ENCODE peak calls at places on chromosomes 1 and 21, in five cellular contexts. C is SK-N-SH, G is stomach, Q is HepG2, N is upper lobe of left lung. D is an unnamed sample.

GRCh38 chr1:213061263-213061662 is 10.2 kb downstream of the RPS6KC1 start:
- DNase-seq in C (no peak), G (no peak), Q (no peak), N (no peak), D (no peak)

GRCh38 chr1:68495968-68496679 is 758 bp downstream of the DEPDC1 start:
- DNase-seq in C (peak; percentile 23), G (no peak), Q (peak; percentile 10), N (no peak), D (no peak)

GRCh38 chr1:245710961-245711903 is 556.4 kb downstream of the KIF26B start:
- DNase-seq in C (no peak), G (no peak), Q (no peak), N (peak; percentile 22), D (no peak)

GRCh38 chr1:244757091-244757939 is 78.1 kb upstream of the COX20 start:
- DNase-seq in C (no peak), G (peak; percentile 40), Q (no peak), N (peak; percentile 74), D (no peak)

GRCh38 chr1:4312024-4312423 is 342.4 kb upstream of the AJAP1 start:
- DNase-seq in C (no peak), G (no peak), Q (no peak), N (no peak), D (no peak)

GRCh38 chr1:170881268-170882265 is 53.8 kb upstream of the MROH9 start:
- DNase-seq in C (no peak), G (no peak), Q (no peak), N (no peak), D (no peak)

GRCh38 chr1:19336543-19336942 is 24.4 kb downstream of the SLC66A1 start:
- DNase-seq in C (no peak), G (no peak), Q (no peak), N (no peak), D (no peak)

GRCh38 chr1:33872275-33872674 is 8.4 kb downstream of the HMGB4 start:
- DNase-seq in C (no peak), G (no peak), Q (no peak), N (no peak), D (no peak)

GRCh38 chr1:204493145-204493881 is 1.3 kb downstream of the PIK3C2B start:
- DNase-seq in C (peak; percentile 61), G (peak; percentile 91), Q (peak; percentile 73), N (no peak), D (peak; percentile 90)

GRCh38 chr1:177355575-177355974 is 184.8 kb downstream of the BRINP2 start:
- DNase-seq in C (peak; percentile 41), G (peak; percentile 27), Q (peak; percentile 3), N (no peak), D (peak; percentile 21)

GRCh38 chr1:15684468-15685283 is 556 bp downstream of the PLEKHM2 start:
- DNase-seq in C (peak; percentile 87), G (peak; percentile 51), Q (no peak), N (peak; percentile 90), D (peak; percentile 47)

GRCh38 chr21:38768385-38769071 is 37.2 kb upstream of the ETS2 start:
- DNase-seq in C (no peak), G (no peak), Q (no peak), N (no peak), D (no peak)

GRCh38 chr21:17738171-17738953 is 80.8 kb downstream of the C21orf91 start:
- DNase-seq in C (no peak), G (peak; percentile 51), Q (no peak), N (no peak), D (peak; percentile 18)

GRCh38 chr1:107750364-107750959 is 214.5 kb downstream of the VAV3 start:
- DNase-seq in C (peak; percentile 60), G (peak; percentile 69), Q (peak; percentile 65), N (no peak), D (peak; percentile 80)

GRCh38 chr1:203287109-203287893 is 18.0 kb upstream of the BTG2 start:
- DNase-seq in C (no peak), G (peak; percentile 58), Q (no peak), N (peak; percentile 87), D (peak; percentile 82)

GRCh38 chr1:105914403-105914802 is 1142.1 kb upstream of the PRMT6 start:
- DNase-seq in C (no peak), G (no peak), Q (no peak), N (peak; percentile 8), D (no peak)

GRCh38 chr1:206690516-206690915 is 5.8 kb downstream of the MAPKAPK2 start:
- DNase-seq in C (no peak), G (peak; percentile 71), Q (no peak), N (no peak), D (no peak)

GRCh38 chr1:185138146-185138545 is 18.6 kb downstream of the TRMT1L start:
- DNase-seq in C (no peak), G (no peak), Q (no peak), N (no peak), D (no peak)

GRCh38 chr1:173112129-173112528 is 61.4 kb upstream of the TNFSF18 start:
- DNase-seq in C (no peak), G (no peak), Q (no peak), N (no peak), D (no peak)

GRCh38 chr1:86247553-86248279 is 91.1 kb upstream of the COL24A1 start:
- DNase-seq in C (no peak), G (no peak), Q (no peak), N (no peak), D (no peak)

GRCh38 chr1:161113915-161114314 is 3.9 kb downstream of the PFDN2 start:
- DNase-seq in C (no peak), G (no peak), Q (no peak), N (no peak), D (no peak)

GRCh38 chr1:61853545-61853944 is 111.3 kb downstream of the PATJ start:
- DNase-seq in C (peak; percentile 31), G (no peak), Q (no peak), N (no peak), D (no peak)

GRCh38 chr1:180094705-180095280 is 59.9 kb upstream of the QSOX1 start:
- DNase-seq in C (no peak), G (no peak), Q (no peak), N (no peak), D (no peak)

GRCh38 chr1:58975888-58976287 is 192.0 kb upstream of the JUN start:
- DNase-seq in C (no peak), G (no peak), Q (no peak), N (no peak), D (no peak)

GRCh38 chr1:31936278-31936965 is 1.7 kb downstream of the PTP4A2 start:
- DNase-seq in C (no peak), G (no peak), Q (no peak), N (no peak), D (no peak)

GRCh38 chr1:101733340-101733739 is 263.4 kb downstream of the OLFM3 start:
- DNase-seq in C (no peak), G (no peak), Q (peak; percentile 55), N (no peak), D (no peak)

GRCh38 chr1:201468844-201469644 is at the start of gene PHLDA3:
- DNase-seq in C (peak; percentile 93), G (peak; percentile 79), Q (peak; percentile 66), N (peak; percentile 97), D (peak; percentile 81)

GRCh38 chr21:43659136-43660000 is at the start of the genes HSF2BP and RRP1B:
- DNase-seq in C (peak; percentile 97), G (peak; percentile 88), Q (peak; percentile 65), N (peak; percentile 98), D (peak; percentile 86)

GRCh38 chr1:228364068-228364705 is 42.4 kb downstream of the TRIM11 start:
- DNase-seq in C (no peak), G (no peak), Q (no peak), N (peak; percentile 51), D (no peak)

GRCh38 chr1:71351438-71351837 is 270.6 kb upstream of the ZRANB2 start:
- DNase-seq in C (no peak), G (no peak), Q (no peak), N (no peak), D (no peak)

GRCh38 chr1:20830378-20830777 is 43.3 kb upstream of the HP1BP3 start:
- DNase-seq in C (no peak), G (no peak), Q (no peak), N (no peak), D (no peak)

GRCh38 chr1:18750600-18750999 is 108.9 kb downstream of the TAS1R2 start:
- DNase-seq in C (no peak), G (no peak), Q (no peak), N (no peak), D (no peak)

GRCh38 chr1:185401019-185401418 is 84.0 kb upstream of the IVNS1ABP start:
- DNase-seq in C (no peak), G (no peak), Q (no peak), N (no peak), D (no peak)

DNA sequence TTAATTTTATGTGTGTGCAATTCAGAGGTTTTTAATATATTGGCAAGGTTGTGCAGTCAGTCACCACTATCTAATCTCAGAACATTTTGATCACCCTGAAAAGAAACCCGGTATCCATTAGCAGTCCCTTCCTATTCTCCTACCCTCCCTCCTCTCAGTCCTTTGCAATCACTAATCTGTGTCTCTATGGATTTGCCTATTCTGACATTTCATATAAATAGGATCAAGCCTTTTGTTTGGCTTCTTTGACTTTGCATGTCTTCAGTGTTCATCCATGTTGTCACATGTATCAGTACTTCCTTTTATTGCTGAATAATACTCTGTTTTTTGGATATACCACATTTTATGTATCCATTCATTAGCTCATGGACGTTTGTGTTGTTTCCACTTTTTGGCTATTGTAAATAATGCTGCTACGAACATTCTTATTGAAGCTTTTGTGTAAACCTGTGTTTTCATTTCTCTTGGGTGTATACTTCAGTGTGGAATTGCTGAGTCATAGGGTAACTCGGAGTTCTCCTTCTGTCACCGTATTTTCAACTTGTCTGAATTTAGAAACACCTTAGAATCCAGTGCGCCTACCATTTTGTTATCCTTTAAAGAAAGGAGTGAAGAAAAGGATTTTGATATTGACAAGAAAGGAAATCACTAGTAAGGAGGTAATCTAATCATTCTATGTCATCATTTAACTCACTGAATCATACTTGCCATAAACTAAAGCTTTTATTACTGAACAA is 3.4 kb downstream of the CEP85 start:
- DNase-seq in C (no peak), G (no peak), Q (no peak), N (no peak), D (no peak)
- TF ChIP-seq EP300 in C (no peak), G (no peak), Q (no peak), N (no peak), D (no peak)

DNA sequence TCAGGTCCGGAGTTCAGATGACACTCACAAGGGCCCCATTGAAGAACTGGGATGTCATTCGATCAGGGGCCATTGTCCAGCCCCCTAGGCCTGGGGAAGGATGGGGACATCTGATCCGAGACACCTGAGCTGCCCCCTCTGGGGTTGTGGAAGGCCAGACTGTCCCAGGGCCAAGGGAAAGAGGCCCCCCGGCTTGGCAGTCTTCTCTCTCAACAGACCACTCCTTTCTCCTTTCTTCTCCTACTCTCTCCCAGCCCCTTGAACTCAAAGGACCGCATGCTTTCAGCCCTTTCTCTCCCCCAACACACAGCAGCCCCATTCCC is 1.1 kb downstream of the S100A1 start:
- DNase-seq in C (no peak), G (no peak), Q (peak; percentile 46), N (no peak), D (no peak)
- H3K4me1 ChIP-seq in C (peaks cover 10% of the 10 kb centered on the region), G (peaks cover 64% of the 10 kb centered on the region), Q (peaks cover 71% of the 10 kb centered on the region), N (peaks cover 36% of the 10 kb centered on the region), D (peaks cover 57% of the 10 kb centered on the region)

GRCh38 chr1:231040800-231041704 is 998 bp upstream of the FAM89A start:
- DNase-seq in C (peak; percentile 48), G (no peak), Q (no peak), N (peak; percentile 88), D (no peak)
- TF ChIP-seq EP300 in C (no peak), G (no peak), Q (no peak), N (no peak), D (no peak)

DNA sequence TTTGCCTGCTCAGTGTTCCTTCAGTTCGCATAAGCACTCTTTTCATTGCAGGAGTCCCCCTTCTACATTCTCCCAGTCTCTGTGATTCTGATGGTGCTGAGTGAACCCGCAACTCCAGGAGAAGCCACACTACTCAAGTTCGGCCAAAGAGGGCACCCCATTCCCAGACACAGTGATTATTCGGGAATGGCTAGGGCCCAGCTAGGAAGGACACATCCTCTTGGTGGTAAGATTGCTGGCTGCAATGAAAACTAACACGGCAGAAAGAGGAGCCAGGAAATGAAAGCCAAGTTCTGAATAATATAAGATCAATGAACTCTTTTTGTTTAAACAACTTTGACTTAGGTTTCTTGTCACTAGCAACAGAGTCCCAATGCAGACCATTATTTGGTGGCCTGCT is 14.9 kb downstream of the CREG1 start:
- DNase-seq in C (no peak), G (no peak), Q (no peak), N (no peak), D (no peak)
- H3K4me1 ChIP-seq in C (no peaks in the 10 kb centered on the region), G (peaks cover 7% of the 10 kb centered on the region), Q (peaks cover 27% of the 10 kb centered on the region), N (no peaks in the 10 kb centered on the region), D (no peaks in the 10 kb centered on the region)